ENCODE peak calls at places on chromosomes 12 and 14, in ten cellular contexts. R is neuronal stem cell; G is upper lobe of left lung; E is activated CD8-positive, alpha-beta memory T cell treated with anti-CD3 and anti-CD28 coated beads for 1 hour; A is NCI-H187 treated with DMSO at 0.1 percent for 48 hours; Z is NCI-H510A treated with DMSO at 0.1 percent for 48 hours; L is AG08395; H is COLO829; V is non-pigmented ciliary epithelial cell; D is mucosa of descending colon. C is an unnamed sample.

GRCh38 chr12:114063435-114063834 is 97.3 kb upstream of the RBM19 start:
- DNase-seq in V (no peak), H (no peak), A (no peak), L (no peak), G (no peak), E (no peak), R (no peak), D (no peak), Z (no peak), C (no peak)

GRCh38 chr12:100267603-100268281 is 765 bp downstream of the SCYL2 start:
- DNase-seq in R (peak), A (no peak), V (no peak), Z (no peak), L (no peak), H (no peak), E (no peak), D (no peak), G (peak), C (peak)

GRCh38 chr14:37658174-37658573 is 62.7 kb downstream of the TTC6 start:
- DNase-seq in L (no peak), E (no peak), H (no peak), D (no peak), A (no peak), G (no peak), Z (no peak), V (no peak), R (no peak), C (no peak)

GRCh38 chr12:10220398-10221077 is 7.9 kb downstream of the GABARAPL1 start:
- DNase-seq in A (no peak), Z (no peak), L (peak), V (peak), H (no peak), E (no peak), R (no peak), D (no peak), G (peak), C (no peak)

GRCh38 chr12:92221916-92222315 is 76.3 kb upstream of the BTG1 start:
- DNase-seq in E (no peak), H (no peak), D (no peak), G (no peak), L (no peak), Z (no peak), A (no peak), R (no peak), V (no peak), C (no peak)

GRCh38 chr14:28596336-28596735 is 170.3 kb upstream of the FOXG1 start:
- DNase-seq in G (no peak), A (no peak), Z (no peak), L (no peak), R (no peak), V (no peak), D (no peak), H (no peak), E (no peak), C (peak)

GRCh38 chr14:89805501-89805900 is 149.0 kb downstream of the EFCAB11 start:
- DNase-seq in L (no peak), Z (no peak), G (no peak), D (no peak), E (no peak), H (no peak), R (no peak), V (no peak), A (no peak), C (no peak)

GRCh38 chr12:5258498-5258897 is 173.4 kb upstream of the NTF3 start:
- DNase-seq in G (no peak), D (no peak), L (peak), E (no peak), R (no peak), A (no peak), Z (no peak), H (no peak), V (no peak), C (no peak)

GRCh38 chr12:79406993-79407392 is 283.8 kb downstream of the PAWR start:
- DNase-seq in R (no peak), G (no peak), A (no peak), V (no peak), E (no peak), L (no peak), D (no peak), H (no peak), Z (no peak), C (no peak)

GRCh38 chr12:70876952-70877351 is 43.6 kb downstream of the PTPRR start:
- DNase-seq in G (no peak), D (no peak), A (no peak), V (peak), E (no peak), Z (no peak), H (no peak), R (no peak), L (peak), C (peak)